ENCODE peak calls at places on chromosomes 2 and 18, in ten cellular contexts. I, H, X, T, S, L, Q, U, A and M are unnamed samples.
A peak's percentile ranks its signal among the peaks of the same experiment; 100 is the strongest.

GRCh38 chr2:70977605-70978205 is 725 bp upstream of the ANKRD53 start:
- DNase-seq in H (peak; percentile 78), X (peak; percentile 25), Q (no peak), S (peak; percentile 34), U (peak; percentile 57), L (peak; percentile 15), T (peak; percentile 7), I (no peak), A (no peak), M (peak; percentile 94)

GRCh38 chr2:26203091-26203490 is 30.2 kb downstream of the GAREM2 start:
- DNase-seq in T (no peak), Q (no peak), S (no peak), I (no peak), L (no peak), U (no peak), A (no peak), H (no peak), X (no peak), M (no peak)

GRCh38 chr2:207042155-207042554 is 102.8 kb downstream of the CPO start:
- DNase-seq in I (no peak), X (no peak), Q (no peak), A (no peak), U (no peak), S (no peak), H (no peak), T (no peak), L (no peak), M (no peak)

GRCh38 chr2:152298754-152299153 is 36.2 kb upstream of the FMNL2 start:
- DNase-seq in T (no peak), S (no peak), A (no peak), H (no peak), U (peak; percentile 23), Q (no peak), X (no peak), L (peak; percentile 7), I (no peak), M (peak; percentile 49)

GRCh38 chr18:22828171-22828570 is 105.0 kb upstream of the RBBP8 start:
- DNase-seq in T (no peak), U (peak; percentile 92), H (no peak), L (no peak), A (no peak), I (no peak), Q (no peak), S (peak; percentile 64), X (no peak), M (peak; percentile 36)

GRCh38 chr2:72012886-72013574 is 134.6 kb downstream of the CYP26B1 start:
- DNase-seq in S (no peak), H (peak; percentile 34), X (no peak), I (no peak), Q (no peak), T (peak; percentile 67), A (no peak), L (no peak), U (no peak), M (no peak)

GRCh38 chr2:47339745-47340541 is 63.0 kb upstream of the MSH2 start:
- DNase-seq in I (no peak), A (no peak), X (peak; percentile 69), H (peak; percentile 78), S (peak; percentile 87), L (no peak), Q (no peak), U (peak; percentile 97), T (no peak), M (peak; percentile 43)

GRCh38 chr2:198100323-198100722 is 295.9 kb downstream of the PLCL1 start:
- DNase-seq in I (no peak), T (no peak), Q (no peak), A (no peak), X (peak; percentile 12), H (no peak), L (no peak), S (peak; percentile 6), U (peak; percentile 4), M (peak; percentile 47)

GRCh38 chr2:221671515-221671914 is 99.4 kb upstream of the EPHA4 start:
- DNase-seq in I (no peak), S (peak; percentile 10), U (peak; percentile 60), T (no peak), L (no peak), H (no peak), A (no peak), Q (no peak), X (no peak), M (peak; percentile 9)

GRCh38 chr2:239386872-239387445 is 13.9 kb downstream of the HDAC4 start:
- DNase-seq in Q (no peak), H (no peak), U (no peak), S (no peak), X (no peak), A (no peak), T (no peak), L (no peak), I (no peak), M (no peak)

GRCh38 chr18:37452015-37452414 is 113.6 kb downstream of the CELF4 start:
- DNase-seq in A (no peak), T (no peak), U (no peak), I (no peak), H (no peak), L (no peak), S (no peak), Q (no peak), X (no peak), M (no peak)

GRCh38 chr18:70046207-70046606 is 98.5 kb upstream of the CD226 start:
- DNase-seq in L (no peak), S (no peak), U (no peak), T (no peak), X (no peak), H (no peak), A (no peak), I (no peak), Q (no peak), M (peak; percentile 54)

GRCh38 chr2:74849228-74849892 is 15.4 kb downstream of the HK2 start:
- DNase-seq in U (peak; percentile 45), T (no peak), X (no peak), S (peak; percentile 26), L (peak; percentile 77), H (peak; percentile 76), I (peak; percentile 30), Q (no peak), A (no peak), M (peak; percentile 75)

GRCh38 chr2:10495311-10495987 is 47.3 kb upstream of the ODC1 start:
- DNase-seq in S (no peak), Q (no peak), A (no peak), I (no peak), U (no peak), L (no peak), X (no peak), T (no peak), H (peak; percentile 43), M (no peak)

GRCh38 chr2:232419245-232420072 is 12.8 kb downstream of the ALPG start:
- DNase-seq in A (no peak), I (peak; percentile 62), S (no peak), H (no peak), Q (peak; percentile 47), U (no peak), T (peak; percentile 40), L (peak; percentile 74), X (no peak), M (no peak)

GRCh38 chr2:9638532-9638931 is 7.7 kb upstream of the YWHAQ start:
- DNase-seq in X (peak; percentile 77), S (peak; percentile 73), T (peak; percentile 60), Q (no peak), A (peak; percentile 89), L (no peak), U (peak; percentile 94), I (no peak), H (peak; percentile 81), M (peak; percentile 93)

GRCh38 chr2:170235860-170236638 is 58.1 kb downstream of the MYO3B start:
- DNase-seq in H (no peak), X (no peak), S (peak; percentile 26), I (peak; percentile 84), L (peak; percentile 90), Q (peak; percentile 66), T (peak; percentile 61), U (peak; percentile 84), A (peak; percentile 16), M (peak; percentile 73)

GRCh38 chr18:26267350-26267749 is 41.1 kb downstream of the TAF4B start:
- DNase-seq in S (no peak), I (no peak), L (no peak), A (no peak), X (no peak), H (no peak), T (no peak), U (no peak), Q (no peak), M (no peak)

GRCh38 chr18:26258711-26259110 is 32.5 kb downstream of the TAF4B start:
- DNase-seq in T (no peak), U (no peak), L (no peak), S (no peak), H (no peak), I (no peak), X (no peak), A (no peak), Q (no peak), M (no peak)

GRCh38 chr18:26262156-26262555 is 35.9 kb downstream of the TAF4B start:
- DNase-seq in H (no peak), U (no peak), L (peak; percentile 28), I (no peak), Q (no peak), T (no peak), S (no peak), X (no peak), A (no peak), M (no peak)
- TF ChIP-seq CTCF in H (no peak), U (no peak), L (no peak), I (no peak), Q (no peak), T (no peak), S (no peak), X (no peak), A (no peak), M (no peak)

GRCh38 chr2:133955174-133955573 is 298.7 kb upstream of the MGAT5 start:
- DNase-seq in S (no peak), Q (no peak), A (no peak), H (no peak), U (no peak), L (no peak), X (no peak), T (no peak), I (no peak), M (no peak)
- TF ChIP-seq CTCF in S (no peak), Q (no peak), A (no peak), H (no peak), U (no peak), L (no peak), X (no peak), T (no peak), I (no peak), M (no peak)

GRCh38 chr18:46917108-46917807 is at the start of the genes KATNAL2 and PIAS2:
- DNase-seq in S (peak; percentile 31), U (peak; percentile 54), H (peak; percentile 92), I (peak; percentile 94), Q (peak; percentile 87), X (no peak), T (peak; percentile 97), L (peak; percentile 81), A (peak; percentile 29), M (peak; percentile 69)
- TF ChIP-seq CTCF in S (no peak), U (no peak), H (no peak), I (no peak), Q (no peak), X (no peak), T (no peak), L (no peak), A (no peak), M (no peak)

DNA sequence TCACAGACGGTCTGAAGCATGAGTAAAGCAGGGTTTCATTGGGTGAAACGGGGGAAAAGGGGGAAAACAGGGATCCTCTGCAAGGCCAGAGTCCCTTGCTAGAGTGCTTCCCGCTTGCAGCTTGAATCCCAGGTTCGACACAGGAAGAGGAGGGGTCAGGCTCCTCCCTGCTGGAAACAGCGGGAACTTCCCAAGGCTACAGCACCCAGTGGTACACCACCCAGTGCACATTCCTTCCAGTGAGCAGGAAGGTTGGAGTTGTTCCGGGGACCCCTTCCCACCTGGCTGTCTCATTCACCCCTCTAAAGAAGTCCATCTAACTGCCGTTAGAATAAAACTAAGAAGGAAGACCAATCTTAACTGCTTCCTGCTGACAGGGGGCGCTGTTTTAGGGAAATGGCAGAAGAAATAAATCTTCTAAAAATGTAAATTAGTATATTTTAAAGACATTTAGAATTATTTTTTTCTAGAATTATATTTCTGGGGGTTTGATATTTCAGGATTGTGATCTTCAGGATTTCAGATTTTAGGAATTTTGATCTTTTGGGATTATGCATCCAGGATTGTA is 230.9 kb downstream of the RBM43 start:
- DNase-seq in H (no peak), U (no peak), T (no peak), X (no peak), I (no peak), A (no peak), S (no peak), L (peak; percentile 54), Q (no peak), M (no peak)
- TF ChIP-seq CTCF in H (no peak), U (no peak), T (peak; percentile 40), X (peak; percentile 16), I (peak; percentile 39), A (peak; percentile 17), S (no peak), L (peak; percentile 63), Q (no peak), M (no peak)